ENCODE peak calls at places on chromosomes 7 and 10, in nine cellular contexts. One of them, this sample, is unnamed.

GRCh38 chr7:7979556-7979955 is 11.0 kb downstream of the GLCCI1 start:
- DNase-seq in CD8-positive, alpha-beta T cell: no peak
- DNase-seq in kidney: no peak
- DNase-seq in cardiac muscle cell: no peak
- DNase-seq in WERI-Rb-1: no peak
- DNase-seq in upper lobe of right lung: no peak
- DNase-seq in neural progenitor cell: no peak
- DNase-seq in Peyer's patch: no peak
- DNase-seq in keratinocyte: no peak
- DNase-seq in this sample: no peak

GRCh38 chr7:55457801-55458200 is 92.7 kb downstream of the LANCL2 start:
- DNase-seq in CD8-positive, alpha-beta T cell: no peak
- DNase-seq in kidney: no peak
- DNase-seq in cardiac muscle cell: no peak
- DNase-seq in WERI-Rb-1: no peak
- DNase-seq in upper lobe of right lung: no peak
- DNase-seq in neural progenitor cell: no peak
- DNase-seq in Peyer's patch: no peak
- DNase-seq in keratinocyte: no peak
- DNase-seq in this sample: no peak

GRCh38 chr7:139231513-139232376 is 708 bp downstream of the UBN2 start:
- DNase-seq in CD8-positive, alpha-beta T cell: no peak
- DNase-seq in kidney: peak; percentile 81
- DNase-seq in cardiac muscle cell: peak; percentile 39
- DNase-seq in WERI-Rb-1: peak; percentile 29
- DNase-seq in upper lobe of right lung: peak; percentile 70
- DNase-seq in neural progenitor cell: peak; percentile 57
- DNase-seq in Peyer's patch: peak; percentile 54
- DNase-seq in keratinocyte: no peak
- DNase-seq in this sample: no peak

GRCh38 chr7:44484482-44485313 is 5.8 kb downstream of the NUDCD3 start:
- DNase-seq in CD8-positive, alpha-beta T cell: no peak
- DNase-seq in kidney: no peak
- DNase-seq in cardiac muscle cell: no peak
- DNase-seq in WERI-Rb-1: no peak
- DNase-seq in upper lobe of right lung: no peak
- DNase-seq in neural progenitor cell: no peak
- DNase-seq in Peyer's patch: no peak
- DNase-seq in keratinocyte: no peak
- DNase-seq in this sample: no peak

GRCh38 chr7:47482013-47482761 is 99.7 kb downstream of the TNS3 start:
- DNase-seq in CD8-positive, alpha-beta T cell: no peak
- DNase-seq in kidney: peak; percentile 78
- DNase-seq in cardiac muscle cell: peak; percentile 80
- DNase-seq in WERI-Rb-1: no peak
- DNase-seq in upper lobe of right lung: no peak
- DNase-seq in neural progenitor cell: no peak
- DNase-seq in Peyer's patch: no peak
- DNase-seq in keratinocyte: no peak
- DNase-seq in this sample: peak; percentile 76

GRCh38 chr10:79392020-79392398 is 44.7 kb downstream of the PPIF start:
- DNase-seq in CD8-positive, alpha-beta T cell: no peak
- DNase-seq in kidney: peak; percentile 49
- DNase-seq in cardiac muscle cell: no peak
- DNase-seq in WERI-Rb-1: no peak
- DNase-seq in upper lobe of right lung: peak; percentile 56
- DNase-seq in neural progenitor cell: no peak
- DNase-seq in Peyer's patch: peak; percentile 45
- DNase-seq in keratinocyte: no peak
- DNase-seq in this sample: no peak

GRCh38 chr7:151987748-151988529 is 31.7 kb downstream of the GALNTL5 start:
- DNase-seq in CD8-positive, alpha-beta T cell: no peak
- DNase-seq in kidney: no peak
- DNase-seq in cardiac muscle cell: peak; percentile 88
- DNase-seq in WERI-Rb-1: no peak
- DNase-seq in upper lobe of right lung: no peak
- DNase-seq in neural progenitor cell: peak; percentile 26
- DNase-seq in Peyer's patch: no peak
- DNase-seq in keratinocyte: no peak
- DNase-seq in this sample: no peak

GRCh38 chr7:876972-877311 is 588 bp downstream of the GET4 start:
- DNase-seq in CD8-positive, alpha-beta T cell: no peak
- DNase-seq in kidney: peak; percentile 90
- DNase-seq in cardiac muscle cell: peak; percentile 21
- DNase-seq in WERI-Rb-1: peak; percentile 37
- DNase-seq in upper lobe of right lung: no peak
- DNase-seq in neural progenitor cell: no peak
- DNase-seq in Peyer's patch: no peak
- DNase-seq in keratinocyte: no peak
- DNase-seq in this sample: no peak

GRCh38 chr10:86001521-86001920 is 365.1 kb downstream of the GRID1 start:
- DNase-seq in CD8-positive, alpha-beta T cell: no peak
- DNase-seq in kidney: no peak
- DNase-seq in cardiac muscle cell: no peak
- DNase-seq in WERI-Rb-1: no peak
- DNase-seq in upper lobe of right lung: no peak
- DNase-seq in neural progenitor cell: no peak
- DNase-seq in Peyer's patch: no peak
- DNase-seq in keratinocyte: no peak
- DNase-seq in this sample: no peak

GRCh38 chr7:92634125-92634710 is 44.0 kb upstream of the FAM133B start:
- DNase-seq in CD8-positive, alpha-beta T cell: no peak
- DNase-seq in kidney: no peak
- DNase-seq in cardiac muscle cell: no peak
- DNase-seq in WERI-Rb-1: no peak
- DNase-seq in upper lobe of right lung: no peak
- DNase-seq in neural progenitor cell: no peak
- DNase-seq in Peyer's patch: no peak
- DNase-seq in keratinocyte: no peak
- DNase-seq in this sample: no peak

GRCh38 chr10:106740071-106740470 is 424.4 kb downstream of the SORCS1 start:
- DNase-seq in CD8-positive, alpha-beta T cell: no peak
- DNase-seq in kidney: no peak
- DNase-seq in cardiac muscle cell: no peak
- DNase-seq in WERI-Rb-1: no peak
- DNase-seq in upper lobe of right lung: no peak
- DNase-seq in neural progenitor cell: no peak
- DNase-seq in Peyer's patch: no peak
- DNase-seq in keratinocyte: no peak
- DNase-seq in this sample: no peak

GRCh38 chr7:155729847-155730246 is 82.4 kb downstream of the SHH start:
- DNase-seq in CD8-positive, alpha-beta T cell: no peak
- DNase-seq in kidney: peak; percentile 79
- DNase-seq in cardiac muscle cell: peak; percentile 14
- DNase-seq in WERI-Rb-1: no peak
- DNase-seq in upper lobe of right lung: no peak
- DNase-seq in neural progenitor cell: no peak
- DNase-seq in Peyer's patch: peak; percentile 77
- DNase-seq in keratinocyte: no peak
- DNase-seq in this sample: peak; percentile 4

GRCh38 chr10:50740351-50740688 is 584 bp downstream of the ASAH2B start:
- DNase-seq in CD8-positive, alpha-beta T cell: no peak
- DNase-seq in kidney: no peak
- DNase-seq in cardiac muscle cell: peak; percentile 69
- DNase-seq in WERI-Rb-1: no peak
- DNase-seq in upper lobe of right lung: no peak
- DNase-seq in neural progenitor cell: peak; percentile 6
- DNase-seq in Peyer's patch: no peak
- DNase-seq in keratinocyte: no peak
- DNase-seq in this sample: peak; percentile 14

GRCh38 chr7:27096756-27097514 is 1.1 kb upstream of the HOXA1 start:
- DNase-seq in CD8-positive, alpha-beta T cell: no peak
- DNase-seq in kidney: peak; percentile 86
- DNase-seq in cardiac muscle cell: no peak
- DNase-seq in WERI-Rb-1: no peak
- DNase-seq in upper lobe of right lung: peak; percentile 83
- DNase-seq in neural progenitor cell: peak; percentile 31
- DNase-seq in Peyer's patch: peak; percentile 69
- DNase-seq in keratinocyte: no peak
- DNase-seq in this sample: no peak

GRCh38 chr7:132169730-132170129 is 406.5 kb downstream of the PLXNA4 start:
- DNase-seq in CD8-positive, alpha-beta T cell: no peak
- DNase-seq in kidney: no peak
- DNase-seq in cardiac muscle cell: no peak
- DNase-seq in WERI-Rb-1: no peak
- DNase-seq in upper lobe of right lung: no peak
- DNase-seq in neural progenitor cell: no peak
- DNase-seq in Peyer's patch: no peak
- DNase-seq in keratinocyte: no peak
- DNase-seq in this sample: no peak

GRCh38 chr10:12484945-12485805 is 135.8 kb downstream of the CAMK1D start:
- DNase-seq in CD8-positive, alpha-beta T cell: no peak
- DNase-seq in kidney: no peak
- DNase-seq in cardiac muscle cell: peak; percentile 17
- DNase-seq in WERI-Rb-1: peak; percentile 62
- DNase-seq in upper lobe of right lung: no peak
- DNase-seq in neural progenitor cell: no peak
- DNase-seq in Peyer's patch: peak; percentile 56
- DNase-seq in keratinocyte: no peak
- DNase-seq in this sample: no peak

GRCh38 chr7:148558914-148559313 is 31.7 kb upstream of the C7orf33 start:
- DNase-seq in CD8-positive, alpha-beta T cell: no peak
- DNase-seq in kidney: no peak
- DNase-seq in cardiac muscle cell: no peak
- DNase-seq in WERI-Rb-1: no peak
- DNase-seq in upper lobe of right lung: no peak
- DNase-seq in neural progenitor cell: no peak
- DNase-seq in Peyer's patch: no peak
- DNase-seq in keratinocyte: no peak
- DNase-seq in this sample: no peak

GRCh38 chr7:74231232-74231590 is 21.4 kb downstream of the LAT2 start:
- DNase-seq in CD8-positive, alpha-beta T cell: no peak
- DNase-seq in kidney: no peak
- DNase-seq in cardiac muscle cell: no peak
- DNase-seq in WERI-Rb-1: no peak
- DNase-seq in upper lobe of right lung: no peak
- DNase-seq in neural progenitor cell: no peak
- DNase-seq in Peyer's patch: no peak
- DNase-seq in keratinocyte: no peak
- DNase-seq in this sample: no peak

GRCh38 chr10:28503114-28503513 is 29.8 kb upstream of the WAC start:
- DNase-seq in CD8-positive, alpha-beta T cell: no peak
- DNase-seq in kidney: no peak
- DNase-seq in cardiac muscle cell: no peak
- DNase-seq in WERI-Rb-1: no peak
- DNase-seq in upper lobe of right lung: no peak
- DNase-seq in neural progenitor cell: no peak
- DNase-seq in Peyer's patch: peak; percentile 63
- DNase-seq in keratinocyte: no peak
- DNase-seq in this sample: no peak

GRCh38 chr10:96641896-96642295 is 55.1 kb upstream of the TM9SF3 start:
- DNase-seq in CD8-positive, alpha-beta T cell: no peak
- DNase-seq in kidney: no peak
- DNase-seq in cardiac muscle cell: no peak
- DNase-seq in WERI-Rb-1: no peak
- DNase-seq in upper lobe of right lung: no peak
- DNase-seq in neural progenitor cell: no peak
- DNase-seq in Peyer's patch: no peak
- DNase-seq in keratinocyte: no peak
- DNase-seq in this sample: no peak

GRCh38 chr7:17521437-17521836 is 223.0 kb downstream of the AHR start:
- DNase-seq in CD8-positive, alpha-beta T cell: no peak
- DNase-seq in kidney: no peak
- DNase-seq in cardiac muscle cell: peak; percentile 79
- DNase-seq in WERI-Rb-1: no peak
- DNase-seq in upper lobe of right lung: no peak
- DNase-seq in neural progenitor cell: no peak
- DNase-seq in Peyer's patch: no peak
- DNase-seq in keratinocyte: no peak
- DNase-seq in this sample: peak; percentile 54

GRCh38 chr7:74027683-74028320 is at the start of gene ELN:
- DNase-seq in CD8-positive, alpha-beta T cell: no peak
- DNase-seq in kidney: peak; percentile 93
- DNase-seq in cardiac muscle cell: peak; percentile 92
- DNase-seq in WERI-Rb-1: no peak
- DNase-seq in upper lobe of right lung: peak; percentile 83
- DNase-seq in neural progenitor cell: peak; percentile 56
- DNase-seq in Peyer's patch: no peak
- DNase-seq in keratinocyte: no peak
- DNase-seq in this sample: no peak

DNA sequence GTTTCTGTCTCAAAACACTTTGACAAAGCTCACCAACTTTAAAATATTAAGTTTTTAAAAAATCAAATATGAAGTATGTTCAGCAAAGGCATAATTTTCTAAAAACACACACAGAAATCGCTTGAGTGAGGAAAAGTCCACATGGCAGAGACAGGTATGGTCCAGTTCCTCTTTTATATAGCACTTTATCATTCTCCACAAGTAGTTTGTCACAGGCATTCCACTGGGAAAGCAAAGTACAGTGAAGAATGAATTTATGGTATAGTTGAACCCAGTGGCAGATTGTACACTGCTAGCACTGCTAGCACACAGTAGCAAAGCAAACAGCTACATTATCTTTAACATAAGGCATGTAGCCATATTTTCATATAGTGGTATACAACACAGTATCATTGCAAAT is 102.3 kb downstream of the HECTD2 start:
- DNase-seq in CD8-positive, alpha-beta T cell: no peak
- DNase-seq in kidney: no peak
- DNase-seq in cardiac muscle cell: no peak
- DNase-seq in WERI-Rb-1: no peak
- DNase-seq in upper lobe of right lung: no peak
- DNase-seq in neural progenitor cell: no peak
- DNase-seq in Peyer's patch: no peak
- DNase-seq in keratinocyte: no peak
- DNase-seq in this sample: no peak
- TF ChIP-seq CTCF in CD8-positive, alpha-beta T cell: no peak
- TF ChIP-seq CTCF in kidney: no peak
- TF ChIP-seq CTCF in cardiac muscle cell: no peak
- TF ChIP-seq CTCF in WERI-Rb-1: no peak
- TF ChIP-seq CTCF in upper lobe of right lung: no peak
- TF ChIP-seq CTCF in neural progenitor cell: no peak
- TF ChIP-seq CTCF in Peyer's patch: no peak
- TF ChIP-seq CTCF in keratinocyte: no peak
- TF ChIP-seq CTCF in this sample: no peak

GRCh38 chr10:132560248-132560731 is 22.7 kb downstream of the INPP5A start:
- DNase-seq in CD8-positive, alpha-beta T cell: no peak
- DNase-seq in kidney: no peak
- DNase-seq in cardiac muscle cell: peak; percentile 23
- DNase-seq in WERI-Rb-1: no peak
- DNase-seq in upper lobe of right lung: no peak
- DNase-seq in neural progenitor cell: no peak
- DNase-seq in Peyer's patch: no peak
- DNase-seq in keratinocyte: no peak
- DNase-seq in this sample: no peak
- H3K4me3 ChIP-seq in CD8-positive, alpha-beta T cell: no peak overlapping the region
- H3K4me3 ChIP-seq in kidney: no peak overlapping the region
- H3K4me3 ChIP-seq in cardiac muscle cell: no peak overlapping the region
- H3K4me3 ChIP-seq in WERI-Rb-1: no peak overlapping the region
- H3K4me3 ChIP-seq in upper lobe of right lung: no peak overlapping the region
- H3K4me3 ChIP-seq in neural progenitor cell: no peak overlapping the region
- H3K4me3 ChIP-seq in Peyer's patch: no peak overlapping the region
- H3K4me3 ChIP-seq in keratinocyte: no peak overlapping the region
- H3K4me3 ChIP-seq in this sample: no peak overlapping the region

GRCh38 chr10:3154661-3155060 is 17.9 kb downstream of the PITRM1 start:
- DNase-seq in CD8-positive, alpha-beta T cell: no peak
- DNase-seq in kidney: no peak
- DNase-seq in cardiac muscle cell: no peak
- DNase-seq in WERI-Rb-1: no peak
- DNase-seq in upper lobe of right lung: peak; percentile 32
- DNase-seq in neural progenitor cell: no peak
- DNase-seq in Peyer's patch: no peak
- DNase-seq in keratinocyte: no peak
- DNase-seq in this sample: no peak
- H3K36me3 ChIP-seq in CD8-positive, alpha-beta T cell: peaks cover 53% of the 10 kb centered on the region
- H3K36me3 ChIP-seq in kidney: peaks cover 43% of the 10 kb centered on the region
- H3K36me3 ChIP-seq in cardiac muscle cell: peaks cover 71% of the 10 kb centered on the region
- H3K36me3 ChIP-seq in WERI-Rb-1: peaks cover 11% of the 10 kb centered on the region
- H3K36me3 ChIP-seq in upper lobe of right lung: peaks cover 99% of the 10 kb centered on the region
- H3K36me3 ChIP-seq in neural progenitor cell: peaks cover 12% of the 10 kb centered on the region
- H3K36me3 ChIP-seq in Peyer's patch: peaks cover 90% of the 10 kb centered on the region
- H3K36me3 ChIP-seq in keratinocyte: peaks cover 60% of the 10 kb centered on the region
- H3K36me3 ChIP-seq in this sample: peaks cover 35% of the 10 kb centered on the region

GRCh38 chr10:3784510-3785250 is at the start of gene KLF6:
- DNase-seq in CD8-positive, alpha-beta T cell: no peak
- DNase-seq in kidney: peak; percentile 92
- DNase-seq in cardiac muscle cell: peak; percentile 67
- DNase-seq in WERI-Rb-1: no peak
- DNase-seq in upper lobe of right lung: no peak
- DNase-seq in neural progenitor cell: peak; percentile 67
- DNase-seq in Peyer's patch: no peak
- DNase-seq in keratinocyte: no peak
- DNase-seq in this sample: no peak
- TF ChIP-seq CTCF in CD8-positive, alpha-beta T cell: no peak
- TF ChIP-seq CTCF in kidney: no peak
- TF ChIP-seq CTCF in cardiac muscle cell: no peak
- TF ChIP-seq CTCF in WERI-Rb-1: no peak
- TF ChIP-seq CTCF in upper lobe of right lung: no peak
- TF ChIP-seq CTCF in neural progenitor cell: no peak
- TF ChIP-seq CTCF in Peyer's patch: no peak
- TF ChIP-seq CTCF in keratinocyte: no peak
- TF ChIP-seq CTCF in this sample: no peak

This sample was measured in BJ.